ENCODE peak calls at places on chromosomes 1 and 21, in eight cellular contexts. E, I, M, C, G, K, O and T are unnamed samples.

GRCh38 chr1:32334864-32335618 is 992 bp downstream of the MARCKSL1 start:
- DNase-seq in O (peak; percentile 39), G (peak; percentile 67), K (peak; percentile 80), I (peak; percentile 59), E (no peak), C (no peak), M (peak; percentile 81), T (peak; percentile 44)

GRCh38 chr1:243431591-243431990 is 175.8 kb downstream of the SDCCAG8 start:
- DNase-seq in O (no peak), M (no peak), G (no peak), I (no peak), C (no peak), E (no peak), K (no peak), T (no peak)

GRCh38 chr1:121417289-121417955 is 232.6 kb downstream of the SRGAP2C start:
- DNase-seq in G (no peak), K (no peak), E (no peak), I (no peak), M (no peak), C (no peak), O (no peak), T (no peak)

GRCh38 chr1:181676269-181676668 is 193.0 kb downstream of the CACNA1E start:
- DNase-seq in E (no peak), O (peak; percentile 18), C (no peak), K (peak; percentile 54), I (no peak), M (no peak), G (no peak), T (no peak)

GRCh38 chr1:179177614-179178013 is 51.9 kb downstream of the ABL2 start:
- DNase-seq in C (no peak), O (no peak), M (no peak), K (no peak), I (no peak), E (no peak), G (no peak), T (no peak)

GRCh38 chr1:56142301-56142700 is 437.1 kb downstream of the PLPP3 start:
- DNase-seq in G (no peak), O (no peak), I (no peak), K (peak; percentile 55), E (no peak), C (no peak), M (no peak), T (no peak)

GRCh38 chr1:61140778-61141177 is 58.4 kb downstream of the NFIA start:
- DNase-seq in E (no peak), O (no peak), G (no peak), M (no peak), I (no peak), C (no peak), K (no peak), T (no peak)

GRCh38 chr21:19870682-19871081 is 1127.5 kb upstream of the NCAM2 start:
- DNase-seq in M (no peak), G (no peak), E (no peak), O (no peak), K (no peak), I (no peak), C (no peak), T (no peak)

GRCh38 chr1:200780545-200781444 is 42.1 kb downstream of the CAMSAP2 start:
- DNase-seq in K (no peak), C (no peak), G (no peak), E (no peak), O (no peak), I (no peak), M (no peak), T (no peak)

GRCh38 chr1:103106426-103107321 is 1.6 kb downstream of the COL11A1 start:
- DNase-seq in C (no peak), O (peak; percentile 44), I (no peak), E (no peak), K (peak; percentile 63), G (no peak), M (peak; percentile 31), T (no peak)

GRCh38 chr1:65979145-65979544 is 186.4 kb downstream of the PDE4B start:
- DNase-seq in M (no peak), E (no peak), G (no peak), I (no peak), C (no peak), K (peak; percentile 50), O (no peak), T (peak; percentile 95)

GRCh38 chr1:244941121-244941520 is 76.8 kb upstream of the HNRNPU start:
- DNase-seq in M (no peak), G (no peak), E (no peak), O (no peak), C (no peak), I (no peak), K (no peak), T (no peak)

GRCh38 chr1:41516168-41516961 is 31.9 kb upstream of the EDN2 start:
- DNase-seq in C (peak; percentile 40), E (peak; percentile 63), G (peak; percentile 35), M (peak; percentile 97), O (peak; percentile 84), I (peak; percentile 24), K (peak; percentile 95), T (peak; percentile 85)

GRCh38 chr1:168717906-168718891 is 10.8 kb downstream of the DPT start:
- DNase-seq in M (no peak), K (no peak), C (no peak), E (no peak), G (no peak), I (no peak), O (no peak), T (no peak)

GRCh38 chr1:215911406-215911968 is 344.4 kb downstream of the KCTD3 start:
- DNase-seq in O (peak; percentile 1), M (no peak), E (no peak), G (no peak), C (no peak), I (no peak), K (no peak), T (no peak)

GRCh38 chr1:59815892-59816291 is 1.1 kb downstream of the HOOK1 start:
- DNase-seq in K (peak; percentile 10), I (no peak), C (no peak), E (no peak), G (no peak), M (no peak), O (no peak), T (no peak)

GRCh38 chr1:40633563-40634376 is 31.7 kb downstream of the RIMS3 start:
- DNase-seq in K (peak; percentile 21), C (no peak), G (no peak), O (no peak), I (no peak), M (peak; percentile 87), E (no peak), T (no peak)

GRCh38 chr1:235051521-235051920 is 77.1 kb downstream of the TOMM20 start:
- DNase-seq in O (peak; percentile 23), M (peak; percentile 38), C (no peak), K (no peak), E (no peak), G (no peak), I (no peak), T (no peak)

GRCh38 chr1:228381336-228381735 is 25.3 kb downstream of the TRIM11 start:
- DNase-seq in K (no peak), O (no peak), M (no peak), I (no peak), G (no peak), E (no peak), C (no peak), T (no peak)

GRCh38 chr1:63435136-63435535 is 67.7 kb downstream of the ALG6 start:
- DNase-seq in I (no peak), K (no peak), C (no peak), O (no peak), M (no peak), G (no peak), E (peak; percentile 3), T (no peak)

GRCh38 chr1:6464514-6464836 is 1.5 kb downstream of the TNFRSF25 start:
- DNase-seq in E (no peak), G (peak; percentile 42), K (no peak), I (no peak), O (peak; percentile 39), C (no peak), M (no peak), T (no peak)

GRCh38 chr1:8194481-8195227 is 123.3 kb upstream of the SLC45A1 start:
- DNase-seq in K (no peak), M (peak; percentile 10), E (no peak), I (no peak), O (no peak), C (no peak), G (no peak), T (no peak)

GRCh38 chr1:160046494-160047115 is 14.8 kb upstream of the PIGM start:
- DNase-seq in M (peak; percentile 65), C (no peak), I (no peak), K (peak; percentile 48), G (no peak), O (no peak), E (no peak), T (peak; percentile 96)

GRCh38 chr1:98389809-98390208 is 271.7 kb upstream of the SNX7 start:
- DNase-seq in C (no peak), O (no peak), M (no peak), G (no peak), E (no peak), K (peak; percentile 43), I (no peak), T (no peak)

GRCh38 chr1:199698222-199698621 is 329.3 kb upstream of the NR5A2 start:
- DNase-seq in O (no peak), C (no peak), M (no peak), G (no peak), E (no peak), K (no peak), I (no peak), T (no peak)

GRCh38 chr1:32464716-32465540 is at the start of gene ZBTB8B:
- DNase-seq in K (peak; percentile 91), O (peak; percentile 97), M (peak; percentile 95), C (peak; percentile 91), E (no peak), G (no peak), I (no peak), T (peak; percentile 85)

GRCh38 chr1:76998582-76999189 is 131.4 kb downstream of the ST6GALNAC5 start:
- DNase-seq in M (no peak), C (no peak), O (no peak), E (peak; percentile 3), K (no peak), I (no peak), G (no peak), T (no peak)

GRCh38 chr1:64692911-64693310 is 52.0 kb upstream of the RAVER2 start:
- DNase-seq in G (no peak), M (no peak), C (no peak), K (no peak), O (no peak), E (no peak), I (no peak), T (no peak)